ENCODE peak calls at places on chromosomes 6 and 20, in eight cellular contexts. L is thoracic aorta, S is GM12878, E is spleen, F is mammary epithelial cell, U is esophagus squamous epithelium, J is MM.1S, H is fibroblast of mammary gland. A is an unnamed sample.

GRCh38 chr6:36249010-36249409 is 20.9 kb upstream of the PNPLA1 start:
- DNase-seq in L (no peak), S (no peak), E (no peak), F (peak), U (no peak), J (no peak), H (peak), A (no peak)

GRCh38 chr20:32445539-32446273 is 87.6 kb downstream of the ASXL1 start:
- DNase-seq in L (no peak), S (no peak), E (no peak), F (no peak), U (no peak), J (no peak), H (no peak), A (no peak)

GRCh38 chr6:41568585-41569384 is 22.6 kb downstream of the FOXP4 start:
- DNase-seq in L (no peak), S (no peak), E (no peak), F (no peak), U (no peak), J (no peak), H (no peak), A (no peak)

GRCh38 chr6:45625191-45625664 is 247.5 kb upstream of the SUPT3H start:
- DNase-seq in L (no peak), S (no peak), E (no peak), F (peak), U (no peak), J (no peak), H (peak), A (no peak)

GRCh38 chr6:149277621-149278020 is 39.9 kb upstream of the TAB2 start:
- DNase-seq in L (no peak), S (no peak), E (no peak), F (no peak), U (no peak), J (no peak), H (no peak), A (no peak)

GRCh38 chr20:34544109-34544793 is 14.3 kb upstream of the MAP1LC3A start:
- DNase-seq in L (no peak), S (no peak), E (no peak), F (no peak), U (no peak), J (no peak), H (no peak), A (no peak)

GRCh38 chr20:2130668-2131067 is 29.0 kb downstream of the STK35 start:
- DNase-seq in L (no peak), S (no peak), E (peak), F (no peak), U (no peak), J (no peak), H (no peak), A (no peak)

GRCh38 chr6:81204741-81205140 is 547.7 kb downstream of the TENT5A start:
- DNase-seq in L (no peak), S (no peak), E (no peak), F (no peak), U (no peak), J (no peak), H (peak), A (no peak)

GRCh38 chr6:130838971-130839370 is 11.8 kb downstream of the SMLR1 start:
- DNase-seq in L (no peak), S (no peak), E (no peak), F (no peak), U (no peak), J (no peak), H (no peak), A (no peak)

GRCh38 chr6:56757585-56757984 is 114.9 kb upstream of the DST start:
- DNase-seq in L (no peak), S (no peak), E (no peak), F (peak), U (no peak), J (peak), H (peak), A (no peak)

GRCh38 chr6:110682460-110682853 is 132.8 kb downstream of the CDK19 start:
- DNase-seq in L (peak), S (peak), E (no peak), F (peak), U (no peak), J (peak), H (peak), A (peak)

GRCh38 chr6:2196079-2196679 is 49.2 kb downstream of the GMDS start:
- DNase-seq in L (no peak), S (peak), E (no peak), F (peak), U (no peak), J (peak), H (peak), A (peak)

GRCh38 chr6:144265390-144265789 is 19.7 kb upstream of the UTRN start:
- DNase-seq in L (no peak), S (peak), E (no peak), F (no peak), U (no peak), J (peak), H (peak), A (peak)

GRCh38 chr6:152300517-152300916 is 336.6 kb downstream of the SYNE1 start:
- DNase-seq in L (no peak), S (no peak), E (no peak), F (no peak), U (no peak), J (peak), H (no peak), A (no peak)

GRCh38 chr6:148905111-148905870 is 158.5 kb downstream of the UST start:
- DNase-seq in L (no peak), S (no peak), E (no peak), F (no peak), U (no peak), J (no peak), H (no peak), A (no peak)

GRCh38 chr6:138622967-138623366 is 123.7 kb upstream of the NHSL1 start:
- DNase-seq in L (no peak), S (no peak), E (no peak), F (peak), U (no peak), J (no peak), H (no peak), A (no peak)

GRCh38 chr6:38796006-38796405 is 80.9 kb downstream of the DNAH8 start:
- DNase-seq in L (no peak), S (no peak), E (no peak), F (no peak), U (no peak), J (no peak), H (no peak), A (no peak)

GRCh38 chr6:50185006-50185405 is 135.3 kb upstream of the DEFB112 start:
- DNase-seq in L (no peak), S (no peak), E (no peak), F (no peak), U (no peak), J (no peak), H (peak), A (no peak)

GRCh38 chr20:57772349-57772964 is 62.6 kb upstream of the PMEPA1 start:
- DNase-seq in L (no peak), S (no peak), E (no peak), F (peak), U (no peak), J (no peak), H (peak), A (no peak)

GRCh38 chr20:3282271-3283221 is 43.6 kb upstream of the SLC4A11 start:
- DNase-seq in L (no peak), S (no peak), E (no peak), F (no peak), U (no peak), J (no peak), H (no peak), A (no peak)

GRCh38 chr6:11368264-11368663 is 135.8 kb upstream of the NEDD9 start:
- DNase-seq in L (no peak), S (no peak), E (no peak), F (peak), U (no peak), J (no peak), H (no peak), A (no peak)

GRCh38 chr6:11865926-11866325 is 87.3 kb upstream of the ADTRP start:
- DNase-seq in L (no peak), S (no peak), E (no peak), F (no peak), U (no peak), J (no peak), H (peak), A (no peak)

GRCh38 chr6:131250121-131250520 is 114.9 kb downstream of the AKAP7 start:
- DNase-seq in L (no peak), S (peak), E (peak), F (peak), U (no peak), J (peak), H (peak), A (no peak)

GRCh38 chr6:25341923-25342619 is 62.9 kb downstream of the CARMIL1 start:
- DNase-seq in L (no peak), S (no peak), E (no peak), F (no peak), U (no peak), J (no peak), H (no peak), A (no peak)

GRCh38 chr20:21808863-21809664 is 103.6 kb downstream of the PAX1 start:
- DNase-seq in L (no peak), S (no peak), E (peak), F (no peak), U (no peak), J (peak), H (peak), A (peak)

GRCh38 chr6:167236239-167236571 is 54.9 kb upstream of the UNC93A start:
- DNase-seq in L (no peak), S (no peak), E (no peak), F (no peak), U (no peak), J (no peak), H (no peak), A (no peak)
- TF ChIP-seq CTCF in L (no peak), S (no peak), E (no peak), F (no peak), U (no peak), J (no peak), H (no peak), A (no peak)

DNA sequence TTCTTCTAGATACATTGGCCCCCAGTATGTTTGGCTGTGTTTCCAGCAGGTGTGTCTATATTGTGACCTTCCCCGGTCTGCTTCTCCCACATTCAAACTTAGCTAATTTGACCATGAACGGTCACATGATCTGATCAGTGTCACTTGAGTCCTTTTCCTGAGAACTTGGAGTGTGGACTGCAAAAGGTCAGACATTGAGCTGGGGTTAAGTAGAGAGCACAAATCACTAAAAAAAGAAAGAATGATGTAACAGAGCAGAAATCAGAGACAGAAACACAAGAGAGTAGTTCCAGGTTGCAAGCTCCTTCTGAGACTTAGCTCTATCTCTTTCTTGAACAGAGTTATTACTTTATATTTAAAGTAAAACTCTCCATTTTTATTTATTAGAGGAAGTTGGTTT is 733.9 kb downstream of the CBLN4 start:
- DNase-seq in L (no peak), S (no peak), E (no peak), F (no peak), U (no peak), J (no peak), H (peak), A (no peak)
- TF ChIP-seq CTCF in L (no peak), S (no peak), E (no peak), F (no peak), U (no peak), J (no peak), H (no peak), A (no peak)

GRCh38 chr20:59400666-59401065 is 100.3 kb downstream of the EDN3 start:
- DNase-seq in L (no peak), S (no peak), E (no peak), F (no peak), U (no peak), J (no peak), H (no peak), A (no peak)

GRCh38 chr20:59404749-59405148 is 104.3 kb downstream of the EDN3 start:
- DNase-seq in L (no peak), S (no peak), E (no peak), F (no peak), U (no peak), J (no peak), H (no peak), A (no peak)

GRCh38 chr20:59403962-59404314 is 103.5 kb downstream of the EDN3 start:
- DNase-seq in L (no peak), S (no peak), E (no peak), F (no peak), U (no peak), J (no peak), H (no peak), A (no peak)

GRCh38 chr20:59403261-59403961 is 103.0 kb downstream of the EDN3 start:
- DNase-seq in L (no peak), S (no peak), E (peak), F (no peak), U (no peak), J (peak), H (no peak), A (peak)

GRCh38 chr20:59402697-59403096 is 102.3 kb downstream of the EDN3 start:
- DNase-seq in L (no peak), S (no peak), E (no peak), F (no peak), U (no peak), J (no peak), H (no peak), A (no peak)
- TF ChIP-seq CTCF in L (no peak), S (no peak), E (no peak), F (no peak), U (no peak), J (no peak), H (no peak), A (no peak)

GRCh38 chr6:163323274-163323673 is 91.2 kb upstream of the QKI start:
- DNase-seq in L (no peak), S (no peak), E (no peak), F (no peak), U (no peak), J (no peak), H (no peak), A (no peak)

GRCh38 chr6:163323719-163324118 is 90.8 kb upstream of the QKI start:
- DNase-seq in L (no peak), S (no peak), E (no peak), F (no peak), U (no peak), J (no peak), H (no peak), A (no peak)

GRCh38 chr6:163327165-163327880 is 87.2 kb upstream of the QKI start:
- DNase-seq in L (no peak), S (no peak), E (no peak), F (no peak), U (no peak), J (no peak), H (no peak), A (no peak)

GRCh38 chr6:163324326-163324927 is 90.1 kb upstream of the QKI start:
- DNase-seq in L (no peak), S (no peak), E (no peak), F (no peak), U (no peak), J (no peak), H (no peak), A (no peak)

GRCh38 chr6:163324928-163325784 is 89.4 kb upstream of the QKI start:
- DNase-seq in L (no peak), S (no peak), E (no peak), F (no peak), U (no peak), J (no peak), H (no peak), A (no peak)
- TF ChIP-seq CTCF in L (no peak), S (no peak), E (no peak), F (no peak), U (no peak), J (no peak), H (no peak), A (no peak)